ENCODE peak calls at places on chromosomes 6 and 20, in seven cellular contexts. One of them, this sample, is unnamed.

GRCh38 chr20:14543040-14543439 is 205.6 kb upstream of the FLRT3 start:
- DNase-seq in H9: no peak
- DNase-seq in dorsolateral prefrontal cortex: no peak
- DNase-seq in left ventricle myocardium inferior: no peak
- DNase-seq in mammary epithelial cell: peak; percentile 38
- DNase-seq in Peyer's patch: no peak
- DNase-seq in upper lobe of left lung: no peak
- DNase-seq in this sample: no peak

GRCh38 chr6:25389501-25389900 is 110.3 kb downstream of the CARMIL1 start:
- DNase-seq in Peyer's patch: no peak
- DNase-seq in dorsolateral prefrontal cortex: no peak
- DNase-seq in H9: no peak
- DNase-seq in left ventricle myocardium inferior: no peak
- DNase-seq in upper lobe of left lung: no peak
- DNase-seq in mammary epithelial cell: peak; percentile 72
- DNase-seq in this sample: no peak

GRCh38 chr6:81820979-81821378 is 68.5 kb upstream of the TENT5A start:
- DNase-seq in dorsolateral prefrontal cortex: no peak
- DNase-seq in mammary epithelial cell: no peak
- DNase-seq in H9: no peak
- DNase-seq in left ventricle myocardium inferior: no peak
- DNase-seq in upper lobe of left lung: no peak
- DNase-seq in Peyer's patch: no peak
- DNase-seq in this sample: no peak

GRCh38 chr6:160679402-160679769 is 15.3 kb upstream of the LPA start:
- DNase-seq in mammary epithelial cell: no peak
- DNase-seq in dorsolateral prefrontal cortex: no peak
- DNase-seq in H9: peak; percentile 61
- DNase-seq in Peyer's patch: no peak
- DNase-seq in left ventricle myocardium inferior: no peak
- DNase-seq in upper lobe of left lung: no peak
- DNase-seq in this sample: no peak

GRCh38 chr6:5151955-5152401 is 66.8 kb downstream of the PPP1R3G start:
- DNase-seq in dorsolateral prefrontal cortex: no peak
- DNase-seq in upper lobe of left lung: no peak
- DNase-seq in mammary epithelial cell: peak; percentile 81
- DNase-seq in left ventricle myocardium inferior: no peak
- DNase-seq in Peyer's patch: no peak
- DNase-seq in H9: no peak
- DNase-seq in this sample: no peak

GRCh38 chr20:45972500-45973183 is 639 bp upstream of the ZNF335 start:
- DNase-seq in dorsolateral prefrontal cortex: no peak
- DNase-seq in left ventricle myocardium inferior: no peak
- DNase-seq in mammary epithelial cell: no peak
- DNase-seq in upper lobe of left lung: no peak
- DNase-seq in H9: no peak
- DNase-seq in Peyer's patch: no peak
- DNase-seq in this sample: no peak

GRCh38 chr6:84953401-84953800 is 189.0 kb upstream of the TBX18 start:
- DNase-seq in mammary epithelial cell: no peak
- DNase-seq in upper lobe of left lung: no peak
- DNase-seq in H9: no peak
- DNase-seq in left ventricle myocardium inferior: no peak
- DNase-seq in Peyer's patch: no peak
- DNase-seq in dorsolateral prefrontal cortex: no peak
- DNase-seq in this sample: no peak

GRCh38 chr20:64247312-64247627 is 8.3 kb upstream of the PCMTD2 start:
- DNase-seq in left ventricle myocardium inferior: no peak
- DNase-seq in Peyer's patch: no peak
- DNase-seq in mammary epithelial cell: no peak
- DNase-seq in dorsolateral prefrontal cortex: no peak
- DNase-seq in H9: no peak
- DNase-seq in upper lobe of left lung: no peak
- DNase-seq in this sample: no peak

GRCh38 chr6:14542670-14543366 is 425.2 kb downstream of the CD83 start:
- DNase-seq in Peyer's patch: peak; percentile 64
- DNase-seq in upper lobe of left lung: no peak
- DNase-seq in mammary epithelial cell: peak; percentile 77
- DNase-seq in H9: no peak
- DNase-seq in left ventricle myocardium inferior: no peak
- DNase-seq in dorsolateral prefrontal cortex: no peak
- DNase-seq in this sample: no peak

GRCh38 chr6:45297302-45297701 is 30.8 kb upstream of the RUNX2 start:
- DNase-seq in upper lobe of left lung: no peak
- DNase-seq in left ventricle myocardium inferior: no peak
- DNase-seq in mammary epithelial cell: no peak
- DNase-seq in H9: no peak
- DNase-seq in Peyer's patch: no peak
- DNase-seq in dorsolateral prefrontal cortex: no peak
- DNase-seq in this sample: no peak

GRCh38 chr6:44559486-44560270 is 172.2 kb downstream of the CDC5L start:
- DNase-seq in upper lobe of left lung: no peak
- DNase-seq in H9: no peak
- DNase-seq in left ventricle myocardium inferior: no peak
- DNase-seq in dorsolateral prefrontal cortex: no peak
- DNase-seq in Peyer's patch: no peak
- DNase-seq in mammary epithelial cell: no peak
- DNase-seq in this sample: no peak

GRCh38 chr6:52253494-52253893 is 9.2 kb upstream of the IL17F start:
- DNase-seq in Peyer's patch: no peak
- DNase-seq in upper lobe of left lung: no peak
- DNase-seq in dorsolateral prefrontal cortex: no peak
- DNase-seq in mammary epithelial cell: peak; percentile 17
- DNase-seq in H9: no peak
- DNase-seq in left ventricle myocardium inferior: no peak
- DNase-seq in this sample: no peak

GRCh38 chr20:48631114-48632016 is 196.4 kb downstream of the PREX1 start:
- DNase-seq in mammary epithelial cell: no peak
- DNase-seq in dorsolateral prefrontal cortex: no peak
- DNase-seq in upper lobe of left lung: no peak
- DNase-seq in left ventricle myocardium inferior: no peak
- DNase-seq in H9: no peak
- DNase-seq in Peyer's patch: no peak
- DNase-seq in this sample: no peak

GRCh38 chr6:77839292-77839691 is 186.5 kb downstream of the MEI4 start:
- DNase-seq in dorsolateral prefrontal cortex: no peak
- DNase-seq in upper lobe of left lung: no peak
- DNase-seq in Peyer's patch: no peak
- DNase-seq in H9: no peak
- DNase-seq in mammary epithelial cell: no peak
- DNase-seq in left ventricle myocardium inferior: no peak
- DNase-seq in this sample: no peak

GRCh38 chr6:82818727-82819126 is 246.9 kb downstream of the UBE3D start:
- DNase-seq in left ventricle myocardium inferior: no peak
- DNase-seq in dorsolateral prefrontal cortex: no peak
- DNase-seq in H9: no peak
- DNase-seq in mammary epithelial cell: peak; percentile 59
- DNase-seq in Peyer's patch: no peak
- DNase-seq in upper lobe of left lung: no peak
- DNase-seq in this sample: no peak

GRCh38 chr6:167965602-167966539 is 31.6 kb upstream of the KIF25 start:
- DNase-seq in mammary epithelial cell: no peak
- DNase-seq in Peyer's patch: no peak
- DNase-seq in upper lobe of left lung: no peak
- DNase-seq in left ventricle myocardium inferior: no peak
- DNase-seq in H9: no peak
- DNase-seq in dorsolateral prefrontal cortex: no peak
- DNase-seq in this sample: no peak

GRCh38 chr6:167970236-167970635 is 27.2 kb upstream of the KIF25 start:
- DNase-seq in H9: no peak
- DNase-seq in Peyer's patch: no peak
- DNase-seq in left ventricle myocardium inferior: no peak
- DNase-seq in upper lobe of left lung: no peak
- DNase-seq in dorsolateral prefrontal cortex: no peak
- DNase-seq in mammary epithelial cell: no peak
- DNase-seq in this sample: no peak

GRCh38 chr6:167966540-167966905 is 30.9 kb upstream of the KIF25 start:
- DNase-seq in Peyer's patch: no peak
- DNase-seq in mammary epithelial cell: no peak
- DNase-seq in dorsolateral prefrontal cortex: no peak
- DNase-seq in upper lobe of left lung: no peak
- DNase-seq in H9: no peak
- DNase-seq in left ventricle myocardium inferior: no peak
- DNase-seq in this sample: no peak

GRCh38 chr6:167972193-167972592 is 25.3 kb upstream of the KIF25 start:
- DNase-seq in Peyer's patch: no peak
- DNase-seq in mammary epithelial cell: no peak
- DNase-seq in left ventricle myocardium inferior: no peak
- DNase-seq in upper lobe of left lung: no peak
- DNase-seq in H9: no peak
- DNase-seq in dorsolateral prefrontal cortex: no peak
- DNase-seq in this sample: no peak

GRCh38 chr6:167968091-167968490 is 29.4 kb upstream of the KIF25 start:
- DNase-seq in Peyer's patch: no peak
- DNase-seq in H9: peak; percentile 69
- DNase-seq in dorsolateral prefrontal cortex: no peak
- DNase-seq in mammary epithelial cell: no peak
- DNase-seq in left ventricle myocardium inferior: no peak
- DNase-seq in upper lobe of left lung: no peak
- DNase-seq in this sample: no peak
- TF ChIP-seq CTCF in Peyer's patch: peak; percentile 24
- TF ChIP-seq CTCF in H9: peak; percentile 93
- TF ChIP-seq CTCF in dorsolateral prefrontal cortex: no peak
- TF ChIP-seq CTCF in mammary epithelial cell: peak; percentile 40
- TF ChIP-seq CTCF in left ventricle myocardium inferior: peak; percentile 48
- TF ChIP-seq CTCF in upper lobe of left lung: peak; percentile 19
- TF ChIP-seq CTCF in this sample: no peak

DNA sequence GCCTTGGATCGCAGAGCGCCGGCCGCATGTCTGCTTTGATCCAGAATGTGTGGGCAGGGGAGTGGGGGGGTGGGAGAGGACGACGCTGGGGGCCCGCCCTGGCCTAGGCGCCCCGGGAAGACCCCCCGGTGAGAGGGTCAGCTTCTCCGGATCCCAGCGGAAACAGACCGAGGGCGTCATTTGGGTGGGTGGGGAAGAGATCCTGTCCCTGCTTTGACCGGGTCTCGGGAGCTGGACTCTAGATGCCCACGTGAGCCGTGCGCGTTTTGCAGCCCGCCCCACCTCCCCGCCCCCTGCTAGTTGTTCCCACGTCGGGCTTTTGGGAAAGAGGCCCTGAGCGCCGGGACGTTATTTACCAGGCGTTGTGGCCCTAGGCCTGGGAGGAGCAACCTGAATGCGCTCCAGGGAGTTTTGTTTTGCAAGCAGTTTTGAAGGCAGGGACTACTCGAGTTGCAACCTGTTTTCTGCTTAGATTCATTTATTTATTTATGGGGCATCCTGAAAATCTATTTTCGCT is 1.5 kb downstream of the DSP start:
- DNase-seq in H9: peak; percentile 83
- DNase-seq in dorsolateral prefrontal cortex: no peak
- DNase-seq in upper lobe of left lung: peak; percentile 78
- DNase-seq in left ventricle myocardium inferior: peak; percentile 66
- DNase-seq in mammary epithelial cell: peak; percentile 88
- DNase-seq in Peyer's patch: no peak
- DNase-seq in this sample: no peak
- H3K27me3 ChIP-seq in H9: peaks cover 2% of the 10 kb centered on the region
- H3K27me3 ChIP-seq in dorsolateral prefrontal cortex: peaks cover 47% of the 10 kb centered on the region
- H3K27me3 ChIP-seq in upper lobe of left lung: peaks cover 6% of the 10 kb centered on the region
- H3K27me3 ChIP-seq in left ventricle myocardium inferior: peaks cover 99% of the 10 kb centered on the region
- H3K27me3 ChIP-seq in mammary epithelial cell: no peaks in the 10 kb centered on the region
- H3K27me3 ChIP-seq in Peyer's patch: peaks cover 9% of the 10 kb centered on the region
- H3K27me3 ChIP-seq in this sample: peaks cover 18% of the 10 kb centered on the region

GRCh38 chr20:8128291-8129046 is 3.6 kb upstream of the PLCB1 start:
- DNase-seq in dorsolateral prefrontal cortex: no peak
- DNase-seq in H9: no peak
- DNase-seq in upper lobe of left lung: no peak
- DNase-seq in Peyer's patch: no peak
- DNase-seq in mammary epithelial cell: no peak
- DNase-seq in left ventricle myocardium inferior: no peak
- DNase-seq in this sample: no peak
- H3K27ac ChIP-seq in dorsolateral prefrontal cortex: no peak overlapping the region
- H3K27ac ChIP-seq in H9: no peak overlapping the region
- H3K27ac ChIP-seq in upper lobe of left lung: no peak overlapping the region
- H3K27ac ChIP-seq in Peyer's patch: no peak overlapping the region
- H3K27ac ChIP-seq in mammary epithelial cell: no peak overlapping the region
- H3K27ac ChIP-seq in left ventricle myocardium inferior: peak overlapping the region; percentile 46
- H3K27ac ChIP-seq in this sample: no peak overlapping the region

DNA sequence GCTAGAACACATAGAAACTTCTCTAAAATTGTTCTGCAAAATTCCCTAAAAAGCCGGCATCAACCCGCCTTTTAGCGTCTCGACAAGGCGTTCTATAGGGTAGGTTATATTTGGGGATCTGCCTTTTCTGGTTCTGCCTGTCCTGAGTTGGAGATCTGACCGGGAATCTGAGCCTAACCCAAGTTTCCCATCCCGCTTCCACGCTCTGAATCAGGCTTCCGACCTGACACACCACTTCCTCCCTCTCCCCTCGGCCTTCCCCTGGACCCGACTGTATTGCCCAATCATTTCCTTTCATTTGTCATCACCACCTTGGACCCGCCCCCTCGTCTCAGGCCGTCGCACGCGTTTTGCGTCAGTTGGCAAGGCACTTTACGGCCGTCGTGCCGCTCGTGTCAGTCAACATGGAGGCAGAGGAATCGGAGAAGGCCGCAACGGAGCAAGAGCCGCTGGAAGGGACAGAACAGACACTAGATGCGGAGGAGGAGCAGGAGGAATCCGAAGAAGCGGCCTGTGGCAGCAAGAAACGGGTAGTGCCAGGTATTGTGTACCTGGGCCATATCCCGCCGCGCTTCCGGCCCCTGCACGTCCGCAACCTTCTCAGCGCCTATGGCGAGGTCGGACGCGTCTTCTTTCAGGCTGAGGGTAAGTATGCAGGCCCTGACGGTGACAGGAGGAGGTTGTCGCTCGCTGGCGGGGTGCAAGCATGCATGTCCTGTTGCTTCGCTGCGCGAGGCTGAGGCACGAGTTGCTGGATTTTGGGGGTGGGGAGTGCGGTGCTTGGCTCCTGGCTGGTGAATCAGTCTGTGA is at the start of gene ABT1:
- DNase-seq in H9: peak; percentile 98
- DNase-seq in upper lobe of left lung: peak; percentile 97
- DNase-seq in Peyer's patch: peak; percentile 97
- DNase-seq in left ventricle myocardium inferior: peak; percentile 97
- DNase-seq in mammary epithelial cell: peak; percentile 98
- DNase-seq in dorsolateral prefrontal cortex: peak; percentile 98
- DNase-seq in this sample: peak; percentile 98
- TF ChIP-seq CTCF in H9: no peak
- TF ChIP-seq CTCF in upper lobe of left lung: peak; percentile 45
- TF ChIP-seq CTCF in Peyer's patch: no peak
- TF ChIP-seq CTCF in left ventricle myocardium inferior: no peak
- TF ChIP-seq CTCF in mammary epithelial cell: no peak
- TF ChIP-seq CTCF in dorsolateral prefrontal cortex: no peak
- TF ChIP-seq CTCF in this sample: peak; percentile 34